ENCODE peak calls at places on chromosomes 2 and 18, in four cellular contexts. One of them, this sample, is unnamed.

GRCh38 chr2:214066847-214067246 is 344.0 kb upstream of the VWC2L start:
- DNase-seq in IMR-90: no peak
- DNase-seq in right lobe of liver: no peak
- DNase-seq in ovary: no peak
- DNase-seq in this sample: no peak

GRCh38 chr2:100274076-100274475 is 48.2 kb downstream of the LONRF2 start:
- DNase-seq in right lobe of liver: no peak
- DNase-seq in IMR-90: no peak
- DNase-seq in ovary: no peak
- DNase-seq in this sample: no peak

GRCh38 chr2:238586931-238587775 is 160.4 kb downstream of the ASB1 start:
- DNase-seq in IMR-90: no peak
- DNase-seq in ovary: no peak
- DNase-seq in right lobe of liver: no peak
- DNase-seq in this sample: no peak

GRCh38 chr18:3593381-3593903 is 143.5 kb downstream of the TGIF1 start:
- DNase-seq in right lobe of liver: no peak
- DNase-seq in IMR-90: peak; percentile 87
- DNase-seq in ovary: no peak
- DNase-seq in this sample: peak; percentile 48

GRCh38 chr18:23828426-23828825 is 139.2 kb downstream of the LAMA3 start:
- DNase-seq in right lobe of liver: no peak
- DNase-seq in IMR-90: peak; percentile 68
- DNase-seq in ovary: no peak
- DNase-seq in this sample: no peak

GRCh38 chr2:39091063-39091462 is 29.8 kb downstream of the SOS1 start:
- DNase-seq in IMR-90: no peak
- DNase-seq in ovary: no peak
- DNase-seq in right lobe of liver: no peak
- DNase-seq in this sample: no peak

GRCh38 chr2:230902180-230902899 is 22.7 kb downstream of the GPR55 start:
- DNase-seq in IMR-90: peak; percentile 76
- DNase-seq in right lobe of liver: peak; percentile 54
- DNase-seq in ovary: peak; percentile 5
- DNase-seq in this sample: no peak

GRCh38 chr2:43217228-43218220 is 8.9 kb downstream of the ZFP36L2 start:
- DNase-seq in IMR-90: no peak
- DNase-seq in right lobe of liver: peak; percentile 24
- DNase-seq in ovary: peak; percentile 54
- DNase-seq in this sample: no peak

GRCh38 chr18:35592298-35592697 is 10.8 kb downstream of the GALNT1 start:
- DNase-seq in right lobe of liver: no peak
- DNase-seq in IMR-90: no peak
- DNase-seq in ovary: no peak
- DNase-seq in this sample: no peak

GRCh38 chr2:160257015-160257741 is 57.1 kb upstream of the ITGB6 start:
- DNase-seq in IMR-90: no peak
- DNase-seq in ovary: no peak
- DNase-seq in right lobe of liver: no peak
- DNase-seq in this sample: no peak

GRCh38 chr2:132448771-132449170 is 32.2 kb downstream of the GPR39 start:
- DNase-seq in ovary: no peak
- DNase-seq in IMR-90: peak; percentile 55
- DNase-seq in right lobe of liver: no peak
- DNase-seq in this sample: no peak

GRCh38 chr2:10269291-10269690 is 33.4 kb upstream of the HPCAL1 start:
- DNase-seq in right lobe of liver: no peak
- DNase-seq in IMR-90: no peak
- DNase-seq in ovary: no peak
- DNase-seq in this sample: no peak

GRCh38 chr2:207337234-207338219 is 171.8 kb upstream of the KLF7 start:
- DNase-seq in ovary: no peak
- DNase-seq in right lobe of liver: no peak
- DNase-seq in IMR-90: peak; percentile 63
- DNase-seq in this sample: no peak

GRCh38 chr2:200065477-200065876 is 110.1 kb downstream of the MAIP1 start:
- DNase-seq in IMR-90: peak; percentile 35
- DNase-seq in ovary: no peak
- DNase-seq in right lobe of liver: no peak
- DNase-seq in this sample: no peak

GRCh38 chr2:58501371-58501770 is 260.2 kb upstream of the FANCL start:
- DNase-seq in IMR-90: no peak
- DNase-seq in right lobe of liver: no peak
- DNase-seq in ovary: no peak
- DNase-seq in this sample: no peak

GRCh38 chr2:58502931-58503330 is 261.8 kb upstream of the FANCL start:
- DNase-seq in ovary: no peak
- DNase-seq in right lobe of liver: no peak
- DNase-seq in IMR-90: no peak
- DNase-seq in this sample: no peak

GRCh38 chr2:58508021-58508420 is 266.9 kb upstream of the FANCL start:
- DNase-seq in ovary: no peak
- DNase-seq in IMR-90: no peak
- DNase-seq in right lobe of liver: no peak
- DNase-seq in this sample: no peak

DNA sequence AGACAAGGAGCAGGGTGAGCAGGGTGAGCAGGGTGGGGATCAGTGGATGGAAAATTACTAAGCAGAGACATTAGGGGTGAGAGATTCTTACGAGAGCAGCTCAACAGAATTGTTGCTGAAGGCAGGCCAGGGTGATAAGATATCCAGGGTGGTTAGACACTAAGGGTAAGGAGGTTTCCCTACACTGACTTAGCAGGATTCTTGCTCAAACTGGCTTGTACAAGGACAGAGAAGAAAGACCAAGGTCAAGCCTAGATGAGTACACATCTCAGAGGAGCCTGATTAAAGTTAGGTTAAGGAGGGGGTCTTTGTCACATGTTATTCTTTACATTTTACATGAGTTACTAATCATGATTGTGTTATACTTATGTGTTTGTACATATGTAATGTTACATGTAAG is 262.8 kb upstream of the FANCL start:
- DNase-seq in right lobe of liver: no peak
- DNase-seq in IMR-90: no peak
- DNase-seq in ovary: no peak
- DNase-seq in this sample: no peak
- H3K4me3 ChIP-seq in right lobe of liver: no peak overlapping the region
- H3K4me3 ChIP-seq in IMR-90: no peak overlapping the region
- H3K4me3 ChIP-seq in ovary: no peak overlapping the region
- H3K4me3 ChIP-seq in this sample: no peak overlapping the region

GRCh38 chr2:174800436-174801195 is 36.3 kb upstream of the CHRNA1 start:
- DNase-seq in IMR-90: peak; percentile 66
- DNase-seq in right lobe of liver: no peak
- DNase-seq in ovary: no peak
- DNase-seq in this sample: no peak

GRCh38 chr2:174802459-174802858 is 38.2 kb upstream of the CHRNA1 start:
- DNase-seq in right lobe of liver: no peak
- DNase-seq in IMR-90: peak; percentile 52
- DNase-seq in ovary: no peak
- DNase-seq in this sample: no peak

GRCh38 chr2:174796319-174796771 is 32.1 kb upstream of the CHRNA1 start:
- DNase-seq in right lobe of liver: no peak
- DNase-seq in IMR-90: peak; percentile 16
- DNase-seq in ovary: no peak
- DNase-seq in this sample: no peak

GRCh38 chr2:174797792-174798276 is 33.6 kb upstream of the CHRNA1 start:
- DNase-seq in right lobe of liver: no peak
- DNase-seq in ovary: no peak
- DNase-seq in IMR-90: peak; percentile 76
- DNase-seq in this sample: no peak

GRCh38 chr2:174798801-174799200 is 34.5 kb upstream of the CHRNA1 start:
- DNase-seq in right lobe of liver: no peak
- DNase-seq in IMR-90: no peak
- DNase-seq in ovary: no peak
- DNase-seq in this sample: no peak
- H3K27ac ChIP-seq in right lobe of liver: no peak overlapping the region
- H3K27ac ChIP-seq in IMR-90: peak overlapping the region; percentile 62
- H3K27ac ChIP-seq in ovary: no peak overlapping the region
- H3K27ac ChIP-seq in this sample: no peak overlapping the region

DNA sequence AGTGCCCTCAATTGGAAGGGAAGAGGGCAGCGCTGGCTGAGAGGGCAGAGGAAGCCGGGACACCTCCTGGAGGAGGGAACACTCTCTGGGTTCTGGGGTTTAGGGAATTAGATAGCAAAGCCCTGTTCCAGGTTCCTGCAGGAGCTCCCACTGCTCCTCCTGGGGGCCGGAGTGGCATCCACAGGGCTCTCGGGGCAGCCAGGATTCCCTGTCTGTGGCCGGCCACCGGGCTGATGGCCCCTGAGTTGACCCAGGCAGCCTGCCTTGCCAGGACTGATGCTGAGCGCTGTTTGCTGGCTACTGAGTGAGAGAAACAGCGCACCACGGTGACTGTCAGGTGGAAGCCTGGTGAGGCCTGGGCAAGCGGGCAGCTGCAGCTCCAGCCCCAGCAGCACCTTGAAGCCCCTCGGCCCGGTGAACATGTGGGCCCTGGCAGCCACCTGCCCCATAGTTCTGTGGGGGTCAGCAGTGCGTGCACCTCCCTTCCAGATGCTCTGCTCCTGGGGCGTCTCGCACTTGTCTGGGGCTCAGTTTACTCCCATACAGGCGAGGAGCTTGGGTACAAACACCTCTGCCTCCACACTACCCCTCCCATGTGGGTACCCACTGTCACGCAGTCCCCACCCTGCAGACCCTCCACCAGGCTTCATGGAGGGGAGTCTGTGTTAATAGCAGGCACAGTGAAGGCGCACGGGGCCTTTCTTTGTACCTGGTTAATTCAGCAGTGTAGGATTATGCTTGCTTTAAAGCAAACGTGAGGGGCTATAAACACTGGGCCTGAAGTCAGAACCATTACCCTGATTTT is 7.7 kb upstream of the ALLC start:
- DNase-seq in right lobe of liver: no peak
- DNase-seq in IMR-90: no peak
- DNase-seq in ovary: peak; percentile 47
- DNase-seq in this sample: no peak
- TF ChIP-seq CTCF in right lobe of liver: no peak
- TF ChIP-seq CTCF in IMR-90: no peak
- TF ChIP-seq CTCF in ovary: no peak
- TF ChIP-seq CTCF in this sample: no peak

DNA sequence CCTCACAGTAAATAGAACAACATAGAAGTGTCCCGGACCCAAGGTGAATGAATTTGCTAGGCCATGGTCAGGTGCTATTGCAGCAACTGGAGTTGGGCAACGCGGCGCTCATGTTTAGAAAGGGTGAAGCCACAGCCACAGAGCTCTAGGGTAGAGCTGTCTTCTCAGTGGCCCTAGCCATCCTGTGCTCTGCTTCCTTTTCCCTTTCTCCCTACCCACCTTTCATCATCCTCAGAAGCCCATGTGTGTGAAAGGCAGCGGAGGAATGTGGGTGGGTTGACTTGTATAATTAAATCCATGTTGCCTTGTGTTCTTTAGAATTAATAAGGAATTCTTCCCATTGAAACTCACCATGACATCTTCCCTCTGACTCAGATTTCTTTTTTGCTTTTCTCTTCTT is 336.7 kb downstream of the OSR1 start:
- DNase-seq in ovary: no peak
- DNase-seq in IMR-90: peak; percentile 89
- DNase-seq in right lobe of liver: peak; percentile 63
- DNase-seq in this sample: no peak
- H3K4me3 ChIP-seq in ovary: no peak overlapping the region
- H3K4me3 ChIP-seq in IMR-90: no peak overlapping the region
- H3K4me3 ChIP-seq in right lobe of liver: no peak overlapping the region
- H3K4me3 ChIP-seq in this sample: no peak overlapping the region

DNA sequence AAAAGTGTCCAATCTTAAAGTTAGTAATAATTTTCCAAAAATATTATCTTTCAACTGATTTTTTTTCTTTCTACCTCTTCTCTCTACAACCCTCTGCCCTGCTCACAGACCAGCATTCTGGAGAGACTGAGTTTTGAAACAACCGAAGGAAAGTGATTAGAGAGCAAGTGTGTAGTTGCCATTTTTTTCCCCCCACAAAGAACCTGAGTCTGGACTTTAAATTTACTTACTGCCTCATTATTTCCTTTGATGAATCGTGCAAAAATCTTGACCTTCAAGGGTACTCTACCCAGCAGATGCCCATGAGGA is 63.4 kb upstream of the NEUROD1 start:
- DNase-seq in right lobe of liver: no peak
- DNase-seq in ovary: no peak
- DNase-seq in IMR-90: no peak
- DNase-seq in this sample: no peak
- H3K27ac ChIP-seq in right lobe of liver: no peak overlapping the region
- H3K27ac ChIP-seq in ovary: no peak overlapping the region
- H3K27ac ChIP-seq in IMR-90: no peak overlapping the region
- H3K27ac ChIP-seq in this sample: no peak overlapping the region

DNA sequence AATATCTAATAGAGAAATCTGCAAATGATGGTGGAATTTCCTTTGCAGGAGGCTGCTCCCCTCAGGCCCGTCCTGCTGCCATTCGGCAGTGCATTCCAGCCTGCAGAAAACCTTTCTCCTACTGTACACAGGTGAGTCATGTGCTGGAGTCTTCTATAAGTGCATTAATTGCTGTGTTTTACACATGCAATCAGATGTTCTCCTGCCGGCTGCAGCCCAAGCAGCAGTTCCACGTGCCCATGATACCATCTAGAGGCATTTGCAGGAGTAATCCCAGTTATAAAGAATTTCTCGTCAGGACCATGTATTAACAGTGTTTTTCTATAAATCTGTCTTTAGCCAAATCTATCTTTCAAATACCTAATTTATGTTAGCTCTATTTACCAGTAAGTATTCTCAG is 304.7 kb upstream of the HNMT start:
- DNase-seq in IMR-90: no peak
- DNase-seq in ovary: no peak
- DNase-seq in right lobe of liver: no peak
- DNase-seq in this sample: no peak
- TF ChIP-seq CTCF in IMR-90: no peak
- TF ChIP-seq CTCF in ovary: no peak
- TF ChIP-seq CTCF in right lobe of liver: no peak
- TF ChIP-seq CTCF in this sample: no peak

DNA sequence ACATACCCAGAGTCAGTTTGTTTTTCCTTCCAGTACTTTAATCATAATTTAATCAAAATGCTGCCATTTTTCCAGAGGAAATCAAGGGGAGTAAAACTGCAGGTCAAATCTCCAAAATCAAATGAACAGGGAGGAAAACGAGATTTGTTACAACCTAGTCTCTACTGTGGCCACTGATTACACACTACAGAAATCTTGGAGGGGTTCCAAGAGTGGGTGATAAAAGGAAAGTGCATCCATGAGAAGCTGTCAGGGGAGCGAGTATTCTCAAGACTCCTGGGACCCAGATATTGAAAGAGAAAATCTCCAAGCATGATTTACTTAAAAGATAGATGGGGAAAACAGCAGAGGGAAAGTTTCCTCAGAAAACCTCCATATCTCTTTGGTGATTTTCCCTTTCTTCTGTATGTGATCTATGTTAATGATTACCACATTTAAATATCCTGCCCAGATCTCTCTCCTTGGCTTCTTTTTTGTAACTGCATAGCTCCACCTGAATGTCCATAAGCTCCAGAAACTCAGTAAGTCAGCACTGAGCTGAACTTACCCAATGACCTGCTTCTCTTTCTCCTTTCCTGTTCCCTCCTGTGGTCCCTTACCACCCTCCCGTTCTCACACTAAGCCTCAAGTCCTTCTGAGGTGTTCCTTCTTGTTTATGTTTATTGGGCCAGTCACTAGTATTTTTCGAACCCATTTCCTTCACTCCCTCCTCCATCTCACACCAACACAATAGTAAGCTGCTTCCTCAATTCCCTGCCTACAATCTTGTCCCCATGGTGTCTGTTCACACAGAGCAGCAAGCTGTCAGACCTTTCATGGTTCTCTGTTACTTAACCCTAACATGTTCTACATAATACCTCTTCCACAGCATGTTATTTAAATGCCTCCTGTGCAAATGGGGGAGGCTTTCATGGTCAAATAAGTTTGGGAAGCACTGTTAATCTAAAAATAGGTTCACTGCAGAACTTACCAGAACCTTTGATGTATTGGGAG is 73.9 kb upstream of the TWSG1 start:
- DNase-seq in right lobe of liver: no peak
- DNase-seq in ovary: no peak
- DNase-seq in IMR-90: peak; percentile 5
- DNase-seq in this sample: no peak
- H3K4me3 ChIP-seq in right lobe of liver: no peak overlapping the region
- H3K4me3 ChIP-seq in ovary: no peak overlapping the region
- H3K4me3 ChIP-seq in IMR-90: no peak overlapping the region
- H3K4me3 ChIP-seq in this sample: no peak overlapping the region

This sample was measured in suprapubic skin.